ENCODE peak calls at places on chromosomes 2 and 18, in nine cellular contexts. G is cardiac fibroblast; M is left colon; B is GM23338; O is HAP-1; F is GM12864; Y is NCI-H1694 treated with DMSO at 0.1 percent for 48 hours; C is stimulated activated naive B cell treated with anti-CD40 and anti-IgM and Interleukin-4, amounts not matched to agents 10 μg/mL and 1 μg/mL and 100 μg/mL, for 72 hours; U is GM23248. L is an unnamed sample.
A peak's percentile ranks its signal among the peaks of the same experiment; 100 is the strongest.

GRCh38 chr2:31476511-31477171 is 62.1 kb upstream of the XDH start:
- DNase-seq in G (no peak), M (no peak), B (no peak), O (no peak), F (no peak), Y (no peak), C (no peak), U (peak; percentile 64), L (no peak)

GRCh38 chr2:181235683-181236459 is 221.3 kb upstream of the ITGA4 start:
- DNase-seq in G (no peak), M (no peak), B (no peak), O (no peak), F (peak; percentile 79), Y (no peak), C (peak; percentile 35), U (no peak), L (no peak)

GRCh38 chr2:149004836-149005235 is 33.7 kb upstream of the LYPD6B start:
- DNase-seq in G (no peak), M (no peak), B (no peak), O (no peak), F (no peak), Y (no peak), C (no peak), U (peak; percentile 62), L (no peak)

GRCh38 chr2:27571681-27572080 is 11.2 kb upstream of the ZNF512 start:
- DNase-seq in G (no peak), M (no peak), B (no peak), O (no peak), F (no peak), Y (no peak), C (no peak), U (no peak), L (no peak)

GRCh38 chr2:219521066-219521880 is 7.0 kb downstream of the ASIC4 start:
- DNase-seq in G (peak; percentile 61), M (no peak), B (peak; percentile 88), O (peak; percentile 50), F (no peak), Y (peak; percentile 54), C (no peak), U (peak; percentile 84), L (no peak)

GRCh38 chr2:233460726-233461431 is 105.7 kb downstream of the USP40 start:
- DNase-seq in G (no peak), M (no peak), B (no peak), O (no peak), F (no peak), Y (peak; percentile 43), C (no peak), U (no peak), L (no peak)

GRCh38 chr2:219639356-219639755 is 11.9 kb downstream of the SLC4A3 start:
- DNase-seq in G (no peak), M (no peak), B (no peak), O (no peak), F (no peak), Y (no peak), C (no peak), U (no peak), L (no peak)

GRCh38 chr2:213016984-213017351 is 134.4 kb downstream of the IKZF2 start:
- DNase-seq in G (peak; percentile 65), M (no peak), B (no peak), O (no peak), F (no peak), Y (no peak), C (no peak), U (peak; percentile 84), L (no peak)

GRCh38 chr2:101658387-101658786 is 39.1 kb upstream of the MAP4K4 start:
- DNase-seq in G (no peak), M (no peak), B (no peak), O (no peak), F (no peak), Y (no peak), C (no peak), U (no peak), L (no peak)

GRCh38 chr2:196925768-196926561 is 542 bp downstream of the PGAP1 start:
- DNase-seq in G (peak; percentile 44), M (peak; percentile 41), B (peak; percentile 67), O (peak; percentile 39), F (no peak), Y (peak; percentile 76), C (peak; percentile 5), U (peak; percentile 71), L (no peak)

GRCh38 chr18:22471546-22472131 is 53.9 kb upstream of the CTAGE1 start:
- DNase-seq in G (peak; percentile 93), M (no peak), B (no peak), O (no peak), F (no peak), Y (no peak), C (no peak), U (peak; percentile 82), L (no peak)

GRCh38 chr2:127648321-127648720 is 2.4 kb downstream of the GPR17 start:
- DNase-seq in G (no peak), M (no peak), B (no peak), O (no peak), F (no peak), Y (no peak), C (no peak), U (no peak), L (no peak)

GRCh38 chr18:3214855-3215637 is 4.7 kb downstream of the MYOM1 start:
- DNase-seq in G (no peak), M (no peak), B (peak; percentile 35), O (no peak), F (no peak), Y (no peak), C (no peak), U (no peak), L (no peak)

GRCh38 chr2:99662761-99663341 is 173.0 kb upstream of the REV1 start:
- DNase-seq in G (peak; percentile 85), M (peak; percentile 33), B (no peak), O (peak; percentile 91), F (no peak), Y (peak; percentile 83), C (no peak), U (peak; percentile 94), L (no peak)

GRCh38 chr18:30271716-30272115 is 770.8 kb downstream of the DSC3 start:
- DNase-seq in G (no peak), M (no peak), B (peak; percentile 59), O (peak; percentile 26), F (no peak), Y (no peak), C (no peak), U (no peak), L (no peak)

GRCh38 chr18:75109001-75109400 is 99.9 kb downstream of the PTGR3 start:
- DNase-seq in G (no peak), M (no peak), B (no peak), O (no peak), F (no peak), Y (no peak), C (no peak), U (no peak), L (no peak)

GRCh38 chr18:55731594-55732042 is 143.6 kb upstream of the TCF4 start:
- DNase-seq in G (peak; percentile 43), M (no peak), B (no peak), O (no peak), F (no peak), Y (no peak), C (no peak), U (peak; percentile 18), L (no peak)

GRCh38 chr2:42851186-42851585 is 58.8 kb upstream of the HAAO start:
- DNase-seq in G (no peak), M (no peak), B (no peak), O (no peak), F (no peak), Y (no peak), C (no peak), U (no peak), L (no peak)

GRCh38 chr2:19936979-19937378 is 35.2 kb upstream of the TTC32 start:
- DNase-seq in G (no peak), M (no peak), B (no peak), O (no peak), F (no peak), Y (no peak), C (no peak), U (no peak), L (no peak)